ENCODE peak calls at places on chromosomes 11 and 22, in ten cellular contexts. F is upper lobe of left lung, P is cardiac muscle cell, M is lower leg skin, Z is heart right ventricle, X is OCI-LY7, R is IMR-90, O is left ventricle myocardium inferior, Y is right lobe of liver, T is foreskin fibroblast. H is an unnamed sample.

GRCh38 chr11:73308963-73309960 is 1.2 kb downstream of the ARHGEF17 start:
- DNase-seq in F (peak), P (peak), M (peak), Z (peak), X (no peak), R (peak), O (peak), Y (peak), T (peak), H (peak)

GRCh38 chr11:69400769-69401590 is 80.5 kb upstream of the LINC01488 start:
- DNase-seq in F (no peak), P (no peak), M (no peak), Z (no peak), X (no peak), R (no peak), O (no peak), Y (peak), T (no peak), H (no peak)

GRCh38 chr11:40722179-40722795 is 737.2 kb downstream of the LRRC4C start:
- DNase-seq in F (no peak), P (peak), M (no peak), Z (no peak), X (no peak), R (peak), O (no peak), Y (peak), T (no peak), H (peak)

GRCh38 chr11:9893474-9893873 is 229.6 kb downstream of the SWAP70 start:
- DNase-seq in F (no peak), P (no peak), M (no peak), Z (no peak), X (peak), R (peak), O (no peak), Y (no peak), T (no peak), H (peak)

GRCh38 chr11:78791254-78791653 is 216.6 kb upstream of the NARS2 start:
- DNase-seq in F (no peak), P (no peak), M (no peak), Z (no peak), X (no peak), R (peak), O (no peak), Y (no peak), T (no peak), H (no peak)

GRCh38 chr11:11476971-11477645 is 124.1 kb upstream of the CSNK2A3 start:
- DNase-seq in F (no peak), P (no peak), M (no peak), Z (no peak), X (no peak), R (no peak), O (no peak), Y (peak), T (no peak), H (no peak)

GRCh38 chr11:64037027-64037633 is 1.4 kb downstream of the FLRT1 start:
- DNase-seq in F (no peak), P (no peak), M (peak), Z (no peak), X (no peak), R (no peak), O (no peak), Y (no peak), T (no peak), H (no peak)

GRCh38 chr11:122123258-122123929 is 7.4 kb upstream of the BLID start:
- DNase-seq in F (no peak), P (no peak), M (no peak), Z (no peak), X (no peak), R (no peak), O (no peak), Y (no peak), T (no peak), H (no peak)

DNA sequence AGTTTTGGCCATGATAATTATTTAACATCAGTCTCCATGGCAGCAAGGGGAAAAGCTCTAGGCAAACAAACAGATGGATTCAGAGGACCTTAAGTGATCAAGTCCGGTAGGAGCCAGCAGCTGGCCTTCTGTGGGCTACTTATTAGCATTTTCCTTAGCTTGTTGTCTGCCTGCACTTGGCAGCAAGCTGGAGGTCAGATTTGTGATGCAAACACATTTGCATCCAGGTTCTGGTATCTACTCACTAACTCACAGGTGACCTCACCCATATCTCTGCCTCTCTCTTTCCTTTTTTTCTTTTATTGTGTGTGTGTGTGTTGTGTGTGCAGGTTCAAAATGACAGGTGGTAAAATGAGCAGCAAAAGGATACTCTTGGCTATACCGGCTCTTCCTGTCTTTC is 32.3 kb downstream of the ARHGAP42 start:
- DNase-seq in F (no peak), P (peak), M (no peak), Z (peak), X (no peak), R (peak), O (no peak), Y (no peak), T (no peak), H (peak)
- H3K4me3 ChIP-seq in F (no peak), P (no peak), M (no peak), Z (no peak), X (no peak), R (no peak), O (peak), Y (no peak), T (no peak), H (no peak)

GRCh38 chr11:12914401-12914912 is 94.7 kb upstream of the RASSF10 start:
- DNase-seq in F (peak), P (peak), M (peak), Z (peak), X (peak), R (peak), O (peak), Y (no peak), T (peak), H (peak)
- TF ChIP-seq CTCF in F (no peak), P (peak), M (no peak), Z (peak), X (peak), R (peak), O (peak), Y (peak), T (peak), H (peak)

GRCh38 chr22:23156286-23156685 is 11.0 kb downstream of the RAB36 start:
- DNase-seq in F (no peak), P (no peak), M (no peak), Z (no peak), X (no peak), R (no peak), O (no peak), Y (no peak), T (no peak), H (no peak)
- H3K4me3 ChIP-seq in F (no peak), P (no peak), M (no peak), Z (no peak), X (no peak), R (no peak), O (no peak), Y (no peak), T (no peak), H (no peak)

GRCh38 chr11:96341237-96342130 is 1.5 kb downstream of the MAML2 start:
- DNase-seq in F (peak), P (peak), M (peak), Z (peak), X (peak), R (peak), O (peak), Y (no peak), T (no peak), H (peak)
- TF ChIP-seq CTCF in F (peak), P (peak), M (no peak), Z (peak), X (peak), R (peak), O (peak), Y (peak), T (peak), H (peak)

GRCh38 chr22:50548046-50548912 is 2.6 kb downstream of the KLHDC7B start:
- DNase-seq in F (no peak), P (no peak), M (no peak), Z (no peak), X (peak), R (no peak), O (no peak), Y (peak), T (no peak), H (no peak)
- H3K4me3 ChIP-seq in F (peak), P (no peak), M (no peak), Z (peak), X (no peak), R (no peak), O (peak), Y (peak), T (no peak), H (no peak)

DNA sequence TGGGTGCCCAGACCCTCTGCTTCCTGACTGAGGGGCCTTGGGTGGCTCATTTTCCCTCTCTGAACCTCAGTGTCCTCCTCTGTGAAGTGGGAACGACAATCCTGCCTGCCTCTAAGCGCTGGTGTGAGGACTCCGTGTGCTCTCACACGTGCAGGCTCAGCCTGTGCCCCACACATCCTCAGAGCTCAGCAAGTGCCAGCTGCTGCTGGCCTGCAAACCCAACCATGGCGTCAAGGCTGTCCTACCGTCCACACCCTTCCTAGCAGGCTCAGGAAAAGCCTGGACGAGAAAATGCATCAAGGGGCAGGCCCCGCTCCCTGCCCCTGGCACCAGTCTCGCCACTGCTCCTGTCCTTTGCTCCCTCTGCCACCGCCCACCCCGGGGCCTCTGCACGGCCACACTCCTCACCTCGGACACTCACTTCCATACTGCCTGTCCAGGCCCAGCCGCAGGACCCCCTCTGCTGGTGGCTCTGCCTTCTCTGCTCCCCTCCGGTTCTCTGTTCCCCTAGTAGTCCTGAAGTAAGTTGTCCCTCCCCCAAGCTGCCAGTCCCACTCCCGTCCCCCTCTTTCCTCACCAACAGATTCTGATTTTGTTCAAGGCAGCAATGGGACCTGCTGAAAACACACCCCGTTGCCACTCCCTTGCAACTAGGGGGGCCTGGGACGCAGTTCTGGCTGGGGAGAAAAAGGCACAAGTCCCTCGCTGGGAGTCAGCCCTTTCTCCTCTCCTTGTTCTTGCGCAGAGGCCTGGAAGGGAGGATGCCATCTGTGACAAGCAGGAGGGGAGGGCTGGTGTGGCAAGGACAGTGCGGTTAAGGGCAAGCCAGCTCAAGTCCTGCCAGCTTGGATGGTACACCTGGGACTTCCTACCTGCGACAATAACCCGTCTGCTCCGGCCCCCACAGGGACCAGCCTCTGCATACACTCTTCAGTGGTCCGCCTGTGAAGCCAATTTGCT is 62.2 kb downstream of the ARFGAP3 start:
- DNase-seq in F (peak), P (no peak), M (peak), Z (no peak), X (no peak), R (no peak), O (no peak), Y (no peak), T (no peak), H (no peak)
- TF ChIP-seq CTCF in F (no peak), P (peak), M (no peak), Z (no peak), X (peak), R (no peak), O (peak), Y (no peak), T (no peak), H (peak)

GRCh38 chr11:35087648-35088047 is 51.3 kb upstream of the CD44 start:
- DNase-seq in F (no peak), P (peak), M (no peak), Z (peak), X (no peak), R (peak), O (no peak), Y (no peak), T (no peak), H (no peak)

GRCh38 chr11:35089724-35090505 is 49.1 kb upstream of the CD44 start:
- DNase-seq in F (no peak), P (no peak), M (no peak), Z (no peak), X (peak), R (no peak), O (no peak), Y (no peak), T (no peak), H (no peak)

GRCh38 chr11:35085766-35086165 is 53.2 kb upstream of the CD44 start:
- DNase-seq in F (no peak), P (peak), M (no peak), Z (no peak), X (no peak), R (no peak), O (peak), Y (no peak), T (no peak), H (no peak)

GRCh38 chr11:35088226-35088625 is 50.7 kb upstream of the CD44 start:
- DNase-seq in F (no peak), P (no peak), M (no peak), Z (no peak), X (no peak), R (no peak), O (no peak), Y (no peak), T (no peak), H (no peak)

DNA sequence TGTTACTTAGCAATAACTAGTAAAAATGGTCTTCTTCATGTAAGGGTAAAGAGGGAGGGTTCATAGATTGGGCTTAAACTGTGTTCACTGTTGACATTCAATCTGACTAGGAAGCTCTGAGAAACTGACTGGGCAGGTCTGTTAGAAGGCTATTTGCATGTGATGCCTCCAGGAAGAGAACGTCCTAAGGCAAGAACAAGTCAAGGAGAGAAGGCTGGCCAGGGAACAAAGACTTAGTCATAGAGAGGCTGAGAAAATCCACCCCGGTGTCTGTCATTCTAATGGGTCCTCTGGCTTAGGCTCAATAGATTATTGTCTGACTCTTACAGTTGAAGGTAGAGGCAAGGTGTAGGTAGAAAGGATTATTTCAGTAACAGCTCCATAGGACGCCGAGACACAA is 50.3 kb upstream of the CD44 start:
- DNase-seq in F (no peak), P (no peak), M (no peak), Z (no peak), X (no peak), R (peak), O (no peak), Y (no peak), T (no peak), H (no peak)
- H3K4me3 ChIP-seq in F (no peak), P (no peak), M (no peak), Z (no peak), X (no peak), R (no peak), O (no peak), Y (no peak), T (no peak), H (no peak)

DNA sequence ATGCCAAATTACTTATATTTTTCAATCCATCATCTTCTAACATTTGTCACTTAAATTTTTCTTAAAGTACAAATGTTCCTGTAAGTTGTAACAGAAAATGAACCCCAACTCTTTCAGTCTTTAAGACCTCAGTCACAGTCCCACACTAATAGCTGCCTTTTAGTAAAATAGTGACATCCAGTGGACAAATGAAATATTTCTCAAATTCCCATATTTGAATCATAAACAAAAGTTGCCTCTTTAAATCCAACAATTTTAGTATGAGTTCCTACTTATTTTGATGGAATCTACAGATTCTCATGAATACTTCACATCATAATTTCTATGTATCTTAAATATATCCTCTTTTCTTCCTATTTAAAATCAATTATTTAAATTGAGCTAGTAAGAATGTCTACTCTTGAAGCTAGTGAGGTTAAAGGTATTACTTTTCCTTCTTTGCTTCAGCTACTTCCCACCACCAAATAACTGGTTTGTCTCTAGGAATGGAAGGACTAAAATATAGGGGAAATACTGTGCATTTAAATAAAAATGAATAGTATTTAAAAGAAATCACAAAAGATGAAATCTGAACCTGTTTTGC is 9.2 kb downstream of the LIN7C start:
- DNase-seq in F (no peak), P (peak), M (no peak), Z (no peak), X (peak), R (peak), O (no peak), Y (no peak), T (no peak), H (peak)
- TF ChIP-seq CTCF in F (no peak), P (peak), M (no peak), Z (peak), X (peak), R (peak), O (peak), Y (peak), T (peak), H (peak)

H was measured in fibroblast of mammary gland.